ENCODE peak calls at places on chromosomes 6 and 20, in five cellular contexts. Z is H1, H is HCT116, T is K562, N is HepG2. Y is an unnamed sample.

GRCh38 chr6:84213217-84213616 is 14.2 kb downstream of the CEP162 start:
- DNase-seq in Z (no peak), H (no peak), T (no peak), N (no peak), Y (no peak)

GRCh38 chr6:150775804-150776203 is 89.7 kb upstream of the MTHFD1L start:
- DNase-seq in Z (no peak), H (no peak), T (no peak), N (no peak), Y (no peak)

GRCh38 chr6:170276369-170277057 is 14.4 kb downstream of the DLL1 start:
- DNase-seq in Z (no peak), H (no peak), T (no peak), N (no peak), Y (no peak)

GRCh38 chr6:163010145-163010544 is 282.4 kb downstream of the PACRG start:
- DNase-seq in Z (no peak), H (no peak), T (no peak), N (no peak), Y (no peak)

GRCh38 chr6:169960891-169961611 is 209.6 kb downstream of the ERMARD start:
- DNase-seq in Z (peak), H (no peak), T (no peak), N (no peak), Y (no peak)

GRCh38 chr6:12769556-12770255 is 53.1 kb downstream of the PHACTR1 start:
- DNase-seq in Z (no peak), H (no peak), T (no peak), N (no peak), Y (no peak)

GRCh38 chr20:6714202-6714800 is 53.2 kb upstream of the BMP2 start:
- DNase-seq in Z (no peak), H (no peak), T (no peak), N (no peak), Y (no peak)

GRCh38 chr6:46491789-46492547 is 719 bp upstream of the RCAN2 start:
- DNase-seq in Z (peak), H (peak), T (peak), N (peak), Y (peak)

GRCh38 chr20:44074252-44075151 is 112.5 kb downstream of the JPH2 start:
- DNase-seq in Z (peak), H (no peak), T (no peak), N (no peak), Y (no peak)

GRCh38 chr20:20864346-20865096 is 152.1 kb upstream of the RALGAPA2 start:
- DNase-seq in Z (no peak), H (no peak), T (peak), N (peak), Y (peak)

GRCh38 chr6:108942556-108943492 is 94.6 kb downstream of the ARMC2 start:
- DNase-seq in Z (no peak), H (no peak), T (peak), N (no peak), Y (no peak)

GRCh38 chr6:44972710-44973109 is 355.4 kb upstream of the RUNX2 start:
- DNase-seq in Z (no peak), H (no peak), T (no peak), N (no peak), Y (no peak)

GRCh38 chr20:53716385-53716784 is 122.7 kb upstream of the ZNF217 start:
- DNase-seq in Z (no peak), H (no peak), T (no peak), N (no peak), Y (no peak)

GRCh38 chr6:116111552-116112528 is 11.2 kb downstream of the NT5DC1 start:
- DNase-seq in Z (peak), H (peak), T (peak), N (peak), Y (no peak)

GRCh38 chr6:148110925-148111324 is 231.7 kb upstream of the SASH1 start:
- DNase-seq in Z (no peak), H (no peak), T (no peak), N (no peak), Y (no peak)

DNA sequence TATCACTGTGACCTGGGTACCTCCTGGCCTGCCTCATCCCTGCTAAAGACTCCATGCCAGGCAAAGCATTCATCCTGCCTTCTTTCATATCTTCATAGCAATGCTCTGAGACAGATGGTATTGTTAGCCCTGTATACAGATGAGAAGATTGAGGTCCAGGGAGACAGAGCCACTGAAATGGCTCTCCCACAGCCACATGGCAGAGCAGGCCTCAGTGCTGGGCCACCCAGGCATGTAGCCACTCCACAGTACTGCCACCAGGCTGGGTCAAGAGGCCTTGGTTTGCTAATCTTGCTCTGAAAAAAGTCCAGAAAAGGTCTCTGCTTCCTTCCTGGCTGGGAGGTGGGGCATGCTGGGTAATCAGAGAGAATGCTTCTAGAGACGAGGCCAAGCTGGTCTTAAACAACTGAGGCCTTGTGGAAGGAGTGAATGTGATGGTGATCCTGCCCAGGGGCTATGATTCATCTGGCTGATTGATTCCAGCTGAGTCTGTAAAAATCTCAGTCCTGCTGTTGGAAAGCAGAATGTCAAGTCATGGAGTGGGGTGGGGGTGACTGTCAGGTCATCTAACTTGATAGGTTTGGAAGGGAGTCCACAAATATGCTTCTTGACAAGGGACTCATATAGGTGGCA is 29.8 kb downstream of the HM13 start:
- DNase-seq in Z (no peak), H (no peak), T (no peak), N (no peak), Y (no peak)
- TF ChIP-seq JUND in Z (no peak), H (no peak), T (no peak), N (no peak), Y (no peak)

GRCh38 chr20:15676815-15677214 is 896.4 kb downstream of the KIF16B start:
- DNase-seq in Z (no peak), H (no peak), T (no peak), N (no peak), Y (no peak)

DNA sequence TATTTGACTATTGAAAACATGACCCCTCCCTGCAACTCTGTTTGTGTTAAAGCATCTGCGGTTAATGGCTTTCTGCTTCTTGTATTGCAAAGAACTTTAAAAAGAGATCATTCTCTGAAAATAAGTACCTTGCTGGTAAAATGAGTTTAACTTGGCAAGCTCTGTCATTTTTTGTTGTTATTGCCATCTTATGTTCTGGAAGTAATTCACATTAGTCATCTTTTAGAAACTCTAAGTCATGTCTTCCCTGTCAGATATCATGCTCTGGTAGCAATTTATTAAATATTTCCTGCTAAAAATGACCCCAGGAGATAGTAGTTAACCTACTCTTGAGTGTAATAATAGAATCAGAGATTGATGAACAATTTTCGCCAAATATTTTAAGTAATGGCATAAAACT is 890.6 kb downstream of the KIF16B start:
- DNase-seq in Z (no peak), H (no peak), T (no peak), N (no peak), Y (no peak)
- TF ChIP-seq JUND in Z (no peak), H (no peak), T (no peak), N (no peak), Y (no peak)

GRCh38 chr6:67244037-67244436 is 1391.0 kb upstream of the ADGRB3 start:
- DNase-seq in Z (no peak), H (no peak), T (no peak), N (no peak), Y (no peak)

GRCh38 chr6:67252663-67253062 is 1382.4 kb upstream of the ADGRB3 start:
- DNase-seq in Z (no peak), H (no peak), T (no peak), N (no peak), Y (no peak)

DNA sequence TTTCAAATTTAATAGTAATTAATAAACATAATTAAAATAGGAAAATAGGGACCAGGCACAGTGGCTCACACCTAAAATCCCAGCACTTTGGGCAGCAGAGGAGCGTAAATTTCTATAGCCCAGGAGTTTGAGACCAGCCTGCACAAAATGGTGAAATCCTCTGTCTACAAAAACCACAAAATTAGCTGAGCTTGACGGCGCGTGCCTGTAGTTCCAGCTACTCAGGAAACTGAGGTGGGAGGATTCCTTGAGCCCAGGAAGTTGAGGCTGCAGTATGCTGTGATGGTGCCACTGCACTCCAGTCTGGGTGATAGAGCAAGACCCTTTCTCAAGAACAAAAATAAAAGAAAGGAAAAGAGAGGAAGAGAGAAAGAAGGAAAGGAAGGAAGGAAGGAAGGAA is 1387.0 kb upstream of the ADGRB3 start:
- DNase-seq in Z (no peak), H (no peak), T (no peak), N (no peak), Y (no peak)
- TF ChIP-seq JUND in Z (no peak), H (no peak), T (no peak), N (no peak), Y (no peak)

GRCh38 chr6:155415953-155416352 is 39.7 kb downstream of the NOX3 start:
- DNase-seq in Z (no peak), H (no peak), T (no peak), N (no peak), Y (no peak)

GRCh38 chr6:155418017-155418749 is 37.5 kb downstream of the NOX3 start:
- DNase-seq in Z (no peak), H (no peak), T (no peak), N (no peak), Y (no peak)

GRCh38 chr6:155417454-155417853 is 38.2 kb downstream of the NOX3 start:
- DNase-seq in Z (no peak), H (no peak), T (no peak), N (no peak), Y (no peak)

GRCh38 chr6:155420492-155420891 is 35.1 kb downstream of the NOX3 start:
- DNase-seq in Z (no peak), H (no peak), T (no peak), N (no peak), Y (no peak)

GRCh38 chr6:155419161-155419560 is 36.5 kb downstream of the NOX3 start:
- DNase-seq in Z (no peak), H (no peak), T (no peak), N (no peak), Y (no peak)
- TF ChIP-seq JUND in Z (no peak), H (no peak), T (no peak), N (no peak), Y (no peak)

GRCh38 chr6:80468398-80468797 is 361.9 kb downstream of the BCKDHB start:
- DNase-seq in Z (no peak), H (no peak), T (no peak), N (peak), Y (no peak)
- TF ChIP-seq JUND in Z (no peak), H (no peak), T (no peak), N (no peak), Y (no peak)

GRCh38 chr6:123316733-123317323 is 319.9 kb downstream of the TRDN start:
- DNase-seq in Z (no peak), H (no peak), T (peak), N (peak), Y (peak)
- TF ChIP-seq JUND in Z (no peak), H (no peak), T (no peak), N (no peak), Y (no peak)